ENCODE peak calls at places on chromosomes 12 and 14, in nine cellular contexts. One of them, this sample, is unnamed.

GRCh38 chr14:91980157-91980556 is 32.7 kb upstream of the FBLN5 start:
- DNase-seq in NCI-H2171: no peak
- DNase-seq in dermis microvascular lymphatic vessel endothelial cell: peak
- DNase-seq in cardiac fibroblast: peak
- DNase-seq in activated naive CD4-positive, alpha-beta T cell treated with Interleukin-2 at 50 U/mL for 16 hours: no peak
- DNase-seq in AML-193: peak
- DNase-seq in G401: no peak
- DNase-seq in stimulated activated CD4-positive, alpha-beta T cell treated with anti-CD3 and anti-CD28 coated beads, Interleukin-2, amount 100 ng/mL, for 24 hours: no peak
- DNase-seq in stimulated activated CD8-positive, alpha-beta memory T cell treated with anti-CD3 and anti-CD28 coated beads, Interleukin-15, amount 100 ng/mL, for 24 hours: no peak
- DNase-seq in this sample: no peak

GRCh38 chr12:52655720-52656124 is 3.7 kb upstream of the KRT2 start:
- DNase-seq in NCI-H2171: no peak
- DNase-seq in dermis microvascular lymphatic vessel endothelial cell: peak
- DNase-seq in cardiac fibroblast: no peak
- DNase-seq in activated naive CD4-positive, alpha-beta T cell treated with Interleukin-2 at 50 U/mL for 16 hours: no peak
- DNase-seq in AML-193: no peak
- DNase-seq in G401: no peak
- DNase-seq in stimulated activated CD4-positive, alpha-beta T cell treated with anti-CD3 and anti-CD28 coated beads, Interleukin-2, amount 100 ng/mL, for 24 hours: no peak
- DNase-seq in stimulated activated CD8-positive, alpha-beta memory T cell treated with anti-CD3 and anti-CD28 coated beads, Interleukin-15, amount 100 ng/mL, for 24 hours: no peak
- DNase-seq in this sample: no peak

GRCh38 chr12:31557707-31558106 is 33.2 kb downstream of the DENND5B start:
- DNase-seq in NCI-H2171: no peak
- DNase-seq in dermis microvascular lymphatic vessel endothelial cell: no peak
- DNase-seq in cardiac fibroblast: no peak
- DNase-seq in activated naive CD4-positive, alpha-beta T cell treated with Interleukin-2 at 50 U/mL for 16 hours: no peak
- DNase-seq in AML-193: no peak
- DNase-seq in G401: no peak
- DNase-seq in stimulated activated CD4-positive, alpha-beta T cell treated with anti-CD3 and anti-CD28 coated beads, Interleukin-2, amount 100 ng/mL, for 24 hours: no peak
- DNase-seq in stimulated activated CD8-positive, alpha-beta memory T cell treated with anti-CD3 and anti-CD28 coated beads, Interleukin-15, amount 100 ng/mL, for 24 hours: no peak
- DNase-seq in this sample: no peak

GRCh38 chr12:49930515-49931288 is 19.8 kb upstream of the AQP2 start:
- DNase-seq in NCI-H2171: no peak
- DNase-seq in dermis microvascular lymphatic vessel endothelial cell: peak
- DNase-seq in cardiac fibroblast: peak
- DNase-seq in activated naive CD4-positive, alpha-beta T cell treated with Interleukin-2 at 50 U/mL for 16 hours: no peak
- DNase-seq in AML-193: no peak
- DNase-seq in G401: no peak
- DNase-seq in stimulated activated CD4-positive, alpha-beta T cell treated with anti-CD3 and anti-CD28 coated beads, Interleukin-2, amount 100 ng/mL, for 24 hours: no peak
- DNase-seq in stimulated activated CD8-positive, alpha-beta memory T cell treated with anti-CD3 and anti-CD28 coated beads, Interleukin-15, amount 100 ng/mL, for 24 hours: no peak
- DNase-seq in this sample: no peak

GRCh38 chr14:66698503-66698902 is 190.6 kb downstream of the GPHN start:
- DNase-seq in NCI-H2171: no peak
- DNase-seq in dermis microvascular lymphatic vessel endothelial cell: no peak
- DNase-seq in cardiac fibroblast: no peak
- DNase-seq in activated naive CD4-positive, alpha-beta T cell treated with Interleukin-2 at 50 U/mL for 16 hours: no peak
- DNase-seq in AML-193: no peak
- DNase-seq in G401: no peak
- DNase-seq in stimulated activated CD4-positive, alpha-beta T cell treated with anti-CD3 and anti-CD28 coated beads, Interleukin-2, amount 100 ng/mL, for 24 hours: no peak
- DNase-seq in stimulated activated CD8-positive, alpha-beta memory T cell treated with anti-CD3 and anti-CD28 coated beads, Interleukin-15, amount 100 ng/mL, for 24 hours: no peak
- DNase-seq in this sample: no peak

GRCh38 chr14:68779761-68780323 is 13.0 kb downstream of the ZFP36L1 start:
- DNase-seq in NCI-H2171: no peak
- DNase-seq in dermis microvascular lymphatic vessel endothelial cell: peak
- DNase-seq in cardiac fibroblast: peak
- DNase-seq in activated naive CD4-positive, alpha-beta T cell treated with Interleukin-2 at 50 U/mL for 16 hours: peak
- DNase-seq in AML-193: no peak
- DNase-seq in G401: no peak
- DNase-seq in stimulated activated CD4-positive, alpha-beta T cell treated with anti-CD3 and anti-CD28 coated beads, Interleukin-2, amount 100 ng/mL, for 24 hours: peak
- DNase-seq in stimulated activated CD8-positive, alpha-beta memory T cell treated with anti-CD3 and anti-CD28 coated beads, Interleukin-15, amount 100 ng/mL, for 24 hours: no peak
- DNase-seq in this sample: no peak

GRCh38 chr12:8572507-8572906 is 31.8 kb upstream of the CLEC4E start:
- DNase-seq in NCI-H2171: no peak
- DNase-seq in dermis microvascular lymphatic vessel endothelial cell: no peak
- DNase-seq in cardiac fibroblast: peak
- DNase-seq in activated naive CD4-positive, alpha-beta T cell treated with Interleukin-2 at 50 U/mL for 16 hours: no peak
- DNase-seq in AML-193: peak
- DNase-seq in G401: no peak
- DNase-seq in stimulated activated CD4-positive, alpha-beta T cell treated with anti-CD3 and anti-CD28 coated beads, Interleukin-2, amount 100 ng/mL, for 24 hours: no peak
- DNase-seq in stimulated activated CD8-positive, alpha-beta memory T cell treated with anti-CD3 and anti-CD28 coated beads, Interleukin-15, amount 100 ng/mL, for 24 hours: no peak
- DNase-seq in this sample: no peak

GRCh38 chr14:104816678-104816945 is 15.7 kb downstream of the ZBTB42 start:
- DNase-seq in NCI-H2171: no peak
- DNase-seq in dermis microvascular lymphatic vessel endothelial cell: no peak
- DNase-seq in cardiac fibroblast: no peak
- DNase-seq in activated naive CD4-positive, alpha-beta T cell treated with Interleukin-2 at 50 U/mL for 16 hours: no peak
- DNase-seq in AML-193: no peak
- DNase-seq in G401: peak
- DNase-seq in stimulated activated CD4-positive, alpha-beta T cell treated with anti-CD3 and anti-CD28 coated beads, Interleukin-2, amount 100 ng/mL, for 24 hours: no peak
- DNase-seq in stimulated activated CD8-positive, alpha-beta memory T cell treated with anti-CD3 and anti-CD28 coated beads, Interleukin-15, amount 100 ng/mL, for 24 hours: no peak
- DNase-seq in this sample: no peak

GRCh38 chr14:104499784-104500496 is 79.6 kb upstream of the C14orf180 start:
- DNase-seq in NCI-H2171: no peak
- DNase-seq in dermis microvascular lymphatic vessel endothelial cell: no peak
- DNase-seq in cardiac fibroblast: no peak
- DNase-seq in activated naive CD4-positive, alpha-beta T cell treated with Interleukin-2 at 50 U/mL for 16 hours: no peak
- DNase-seq in AML-193: no peak
- DNase-seq in G401: no peak
- DNase-seq in stimulated activated CD4-positive, alpha-beta T cell treated with anti-CD3 and anti-CD28 coated beads, Interleukin-2, amount 100 ng/mL, for 24 hours: no peak
- DNase-seq in stimulated activated CD8-positive, alpha-beta memory T cell treated with anti-CD3 and anti-CD28 coated beads, Interleukin-15, amount 100 ng/mL, for 24 hours: no peak
- DNase-seq in this sample: no peak

GRCh38 chr12:93089805-93090569 is 160.9 kb upstream of the EEA1 start:
- DNase-seq in NCI-H2171: no peak
- DNase-seq in dermis microvascular lymphatic vessel endothelial cell: peak
- DNase-seq in cardiac fibroblast: peak
- DNase-seq in activated naive CD4-positive, alpha-beta T cell treated with Interleukin-2 at 50 U/mL for 16 hours: no peak
- DNase-seq in AML-193: peak
- DNase-seq in G401: no peak
- DNase-seq in stimulated activated CD4-positive, alpha-beta T cell treated with anti-CD3 and anti-CD28 coated beads, Interleukin-2, amount 100 ng/mL, for 24 hours: no peak
- DNase-seq in stimulated activated CD8-positive, alpha-beta memory T cell treated with anti-CD3 and anti-CD28 coated beads, Interleukin-15, amount 100 ng/mL, for 24 hours: no peak
- DNase-seq in this sample: no peak

GRCh38 chr14:92254786-92255185 is 68.2 kb upstream of the SLC24A4 start:
- DNase-seq in NCI-H2171: no peak
- DNase-seq in dermis microvascular lymphatic vessel endothelial cell: no peak
- DNase-seq in cardiac fibroblast: peak
- DNase-seq in activated naive CD4-positive, alpha-beta T cell treated with Interleukin-2 at 50 U/mL for 16 hours: no peak
- DNase-seq in AML-193: no peak
- DNase-seq in G401: peak
- DNase-seq in stimulated activated CD4-positive, alpha-beta T cell treated with anti-CD3 and anti-CD28 coated beads, Interleukin-2, amount 100 ng/mL, for 24 hours: peak
- DNase-seq in stimulated activated CD8-positive, alpha-beta memory T cell treated with anti-CD3 and anti-CD28 coated beads, Interleukin-15, amount 100 ng/mL, for 24 hours: no peak
- DNase-seq in this sample: peak

GRCh38 chr12:14326699-14327098 is 38.8 kb upstream of the ATF7IP start:
- DNase-seq in NCI-H2171: no peak
- DNase-seq in dermis microvascular lymphatic vessel endothelial cell: no peak
- DNase-seq in cardiac fibroblast: no peak
- DNase-seq in activated naive CD4-positive, alpha-beta T cell treated with Interleukin-2 at 50 U/mL for 16 hours: no peak
- DNase-seq in AML-193: no peak
- DNase-seq in G401: no peak
- DNase-seq in stimulated activated CD4-positive, alpha-beta T cell treated with anti-CD3 and anti-CD28 coated beads, Interleukin-2, amount 100 ng/mL, for 24 hours: no peak
- DNase-seq in stimulated activated CD8-positive, alpha-beta memory T cell treated with anti-CD3 and anti-CD28 coated beads, Interleukin-15, amount 100 ng/mL, for 24 hours: no peak
- DNase-seq in this sample: no peak

GRCh38 chr14:93462479-93462878 is 31.7 kb downstream of the UNC79 start:
- DNase-seq in NCI-H2171: no peak
- DNase-seq in dermis microvascular lymphatic vessel endothelial cell: no peak
- DNase-seq in cardiac fibroblast: no peak
- DNase-seq in activated naive CD4-positive, alpha-beta T cell treated with Interleukin-2 at 50 U/mL for 16 hours: no peak
- DNase-seq in AML-193: no peak
- DNase-seq in G401: no peak
- DNase-seq in stimulated activated CD4-positive, alpha-beta T cell treated with anti-CD3 and anti-CD28 coated beads, Interleukin-2, amount 100 ng/mL, for 24 hours: no peak
- DNase-seq in stimulated activated CD8-positive, alpha-beta memory T cell treated with anti-CD3 and anti-CD28 coated beads, Interleukin-15, amount 100 ng/mL, for 24 hours: no peak
- DNase-seq in this sample: no peak

GRCh38 chr12:10101042-10101579 is 2.3 kb upstream of the CLEC1A start:
- DNase-seq in NCI-H2171: no peak
- DNase-seq in dermis microvascular lymphatic vessel endothelial cell: peak
- DNase-seq in cardiac fibroblast: no peak
- DNase-seq in activated naive CD4-positive, alpha-beta T cell treated with Interleukin-2 at 50 U/mL for 16 hours: no peak
- DNase-seq in AML-193: no peak
- DNase-seq in G401: no peak
- DNase-seq in stimulated activated CD4-positive, alpha-beta T cell treated with anti-CD3 and anti-CD28 coated beads, Interleukin-2, amount 100 ng/mL, for 24 hours: no peak
- DNase-seq in stimulated activated CD8-positive, alpha-beta memory T cell treated with anti-CD3 and anti-CD28 coated beads, Interleukin-15, amount 100 ng/mL, for 24 hours: no peak
- DNase-seq in this sample: no peak

GRCh38 chr12:79531547-79531946 is 159.2 kb downstream of the PAWR start:
- DNase-seq in NCI-H2171: no peak
- DNase-seq in dermis microvascular lymphatic vessel endothelial cell: peak
- DNase-seq in cardiac fibroblast: no peak
- DNase-seq in activated naive CD4-positive, alpha-beta T cell treated with Interleukin-2 at 50 U/mL for 16 hours: no peak
- DNase-seq in AML-193: no peak
- DNase-seq in G401: no peak
- DNase-seq in stimulated activated CD4-positive, alpha-beta T cell treated with anti-CD3 and anti-CD28 coated beads, Interleukin-2, amount 100 ng/mL, for 24 hours: no peak
- DNase-seq in stimulated activated CD8-positive, alpha-beta memory T cell treated with anti-CD3 and anti-CD28 coated beads, Interleukin-15, amount 100 ng/mL, for 24 hours: no peak
- DNase-seq in this sample: no peak

GRCh38 chr12:9049520-9050133 is 60.3 kb downstream of the KLRG1 start:
- DNase-seq in NCI-H2171: peak
- DNase-seq in dermis microvascular lymphatic vessel endothelial cell: peak
- DNase-seq in cardiac fibroblast: peak
- DNase-seq in activated naive CD4-positive, alpha-beta T cell treated with Interleukin-2 at 50 U/mL for 16 hours: no peak
- DNase-seq in AML-193: peak
- DNase-seq in G401: peak
- DNase-seq in stimulated activated CD4-positive, alpha-beta T cell treated with anti-CD3 and anti-CD28 coated beads, Interleukin-2, amount 100 ng/mL, for 24 hours: no peak
- DNase-seq in stimulated activated CD8-positive, alpha-beta memory T cell treated with anti-CD3 and anti-CD28 coated beads, Interleukin-15, amount 100 ng/mL, for 24 hours: no peak
- DNase-seq in this sample: peak

GRCh38 chr14:25049127-25049558 is 804 bp downstream of the STXBP6 start:
- DNase-seq in NCI-H2171: no peak
- DNase-seq in dermis microvascular lymphatic vessel endothelial cell: no peak
- DNase-seq in cardiac fibroblast: peak
- DNase-seq in activated naive CD4-positive, alpha-beta T cell treated with Interleukin-2 at 50 U/mL for 16 hours: no peak
- DNase-seq in AML-193: no peak
- DNase-seq in G401: no peak
- DNase-seq in stimulated activated CD4-positive, alpha-beta T cell treated with anti-CD3 and anti-CD28 coated beads, Interleukin-2, amount 100 ng/mL, for 24 hours: no peak
- DNase-seq in stimulated activated CD8-positive, alpha-beta memory T cell treated with anti-CD3 and anti-CD28 coated beads, Interleukin-15, amount 100 ng/mL, for 24 hours: no peak
- DNase-seq in this sample: peak

GRCh38 chr14:40623641-40624040 is 983.0 kb upstream of the LRFN5 start:
- DNase-seq in NCI-H2171: no peak
- DNase-seq in dermis microvascular lymphatic vessel endothelial cell: no peak
- DNase-seq in cardiac fibroblast: no peak
- DNase-seq in activated naive CD4-positive, alpha-beta T cell treated with Interleukin-2 at 50 U/mL for 16 hours: no peak
- DNase-seq in AML-193: no peak
- DNase-seq in G401: no peak
- DNase-seq in stimulated activated CD4-positive, alpha-beta T cell treated with anti-CD3 and anti-CD28 coated beads, Interleukin-2, amount 100 ng/mL, for 24 hours: no peak
- DNase-seq in stimulated activated CD8-positive, alpha-beta memory T cell treated with anti-CD3 and anti-CD28 coated beads, Interleukin-15, amount 100 ng/mL, for 24 hours: no peak
- DNase-seq in this sample: no peak

GRCh38 chr14:56213288-56213687 is 95.1 kb downstream of the PELI2 start:
- DNase-seq in NCI-H2171: no peak
- DNase-seq in dermis microvascular lymphatic vessel endothelial cell: no peak
- DNase-seq in cardiac fibroblast: no peak
- DNase-seq in activated naive CD4-positive, alpha-beta T cell treated with Interleukin-2 at 50 U/mL for 16 hours: no peak
- DNase-seq in AML-193: no peak
- DNase-seq in G401: no peak
- DNase-seq in stimulated activated CD4-positive, alpha-beta T cell treated with anti-CD3 and anti-CD28 coated beads, Interleukin-2, amount 100 ng/mL, for 24 hours: no peak
- DNase-seq in stimulated activated CD8-positive, alpha-beta memory T cell treated with anti-CD3 and anti-CD28 coated beads, Interleukin-15, amount 100 ng/mL, for 24 hours: no peak
- DNase-seq in this sample: no peak

GRCh38 chr14:100386121-100386520 is 63.0 kb downstream of the SLC25A47 start:
- DNase-seq in NCI-H2171: no peak
- DNase-seq in dermis microvascular lymphatic vessel endothelial cell: peak
- DNase-seq in cardiac fibroblast: peak
- DNase-seq in activated naive CD4-positive, alpha-beta T cell treated with Interleukin-2 at 50 U/mL for 16 hours: no peak
- DNase-seq in AML-193: no peak
- DNase-seq in G401: no peak
- DNase-seq in stimulated activated CD4-positive, alpha-beta T cell treated with anti-CD3 and anti-CD28 coated beads, Interleukin-2, amount 100 ng/mL, for 24 hours: no peak
- DNase-seq in stimulated activated CD8-positive, alpha-beta memory T cell treated with anti-CD3 and anti-CD28 coated beads, Interleukin-15, amount 100 ng/mL, for 24 hours: no peak
- DNase-seq in this sample: no peak

GRCh38 chr14:64725879-64726584 is 21.8 kb downstream of the PLEKHG3 start:
- DNase-seq in NCI-H2171: no peak
- DNase-seq in dermis microvascular lymphatic vessel endothelial cell: no peak
- DNase-seq in cardiac fibroblast: no peak
- DNase-seq in activated naive CD4-positive, alpha-beta T cell treated with Interleukin-2 at 50 U/mL for 16 hours: no peak
- DNase-seq in AML-193: no peak
- DNase-seq in G401: no peak
- DNase-seq in stimulated activated CD4-positive, alpha-beta T cell treated with anti-CD3 and anti-CD28 coated beads, Interleukin-2, amount 100 ng/mL, for 24 hours: no peak
- DNase-seq in stimulated activated CD8-positive, alpha-beta memory T cell treated with anti-CD3 and anti-CD28 coated beads, Interleukin-15, amount 100 ng/mL, for 24 hours: no peak
- DNase-seq in this sample: no peak

GRCh38 chr12:44972746-44973421 is 78.0 kb downstream of the DBX2 start:
- DNase-seq in NCI-H2171: no peak
- DNase-seq in dermis microvascular lymphatic vessel endothelial cell: peak
- DNase-seq in cardiac fibroblast: peak
- DNase-seq in activated naive CD4-positive, alpha-beta T cell treated with Interleukin-2 at 50 U/mL for 16 hours: no peak
- DNase-seq in AML-193: no peak
- DNase-seq in G401: peak
- DNase-seq in stimulated activated CD4-positive, alpha-beta T cell treated with anti-CD3 and anti-CD28 coated beads, Interleukin-2, amount 100 ng/mL, for 24 hours: no peak
- DNase-seq in stimulated activated CD8-positive, alpha-beta memory T cell treated with anti-CD3 and anti-CD28 coated beads, Interleukin-15, amount 100 ng/mL, for 24 hours: no peak
- DNase-seq in this sample: peak

GRCh38 chr12:64883264-64884163 is 59.1 kb downstream of the TBC1D30 start:
- DNase-seq in NCI-H2171: peak
- DNase-seq in dermis microvascular lymphatic vessel endothelial cell: no peak
- DNase-seq in cardiac fibroblast: no peak
- DNase-seq in activated naive CD4-positive, alpha-beta T cell treated with Interleukin-2 at 50 U/mL for 16 hours: no peak
- DNase-seq in AML-193: no peak
- DNase-seq in G401: no peak
- DNase-seq in stimulated activated CD4-positive, alpha-beta T cell treated with anti-CD3 and anti-CD28 coated beads, Interleukin-2, amount 100 ng/mL, for 24 hours: peak
- DNase-seq in stimulated activated CD8-positive, alpha-beta memory T cell treated with anti-CD3 and anti-CD28 coated beads, Interleukin-15, amount 100 ng/mL, for 24 hours: no peak
- DNase-seq in this sample: no peak

GRCh38 chr12:90940872-90941499 is 14.0 kb downstream of the CCER1 start:
- DNase-seq in NCI-H2171: peak
- DNase-seq in dermis microvascular lymphatic vessel endothelial cell: peak
- DNase-seq in cardiac fibroblast: peak
- DNase-seq in activated naive CD4-positive, alpha-beta T cell treated with Interleukin-2 at 50 U/mL for 16 hours: no peak
- DNase-seq in AML-193: peak
- DNase-seq in G401: peak
- DNase-seq in stimulated activated CD4-positive, alpha-beta T cell treated with anti-CD3 and anti-CD28 coated beads, Interleukin-2, amount 100 ng/mL, for 24 hours: no peak
- DNase-seq in stimulated activated CD8-positive, alpha-beta memory T cell treated with anti-CD3 and anti-CD28 coated beads, Interleukin-15, amount 100 ng/mL, for 24 hours: no peak
- DNase-seq in this sample: no peak

GRCh38 chr12:52496054-52496453 is 3.0 kb upstream of the KRT6A start:
- DNase-seq in NCI-H2171: no peak
- DNase-seq in dermis microvascular lymphatic vessel endothelial cell: no peak
- DNase-seq in cardiac fibroblast: no peak
- DNase-seq in activated naive CD4-positive, alpha-beta T cell treated with Interleukin-2 at 50 U/mL for 16 hours: no peak
- DNase-seq in AML-193: no peak
- DNase-seq in G401: no peak
- DNase-seq in stimulated activated CD4-positive, alpha-beta T cell treated with anti-CD3 and anti-CD28 coated beads, Interleukin-2, amount 100 ng/mL, for 24 hours: no peak
- DNase-seq in stimulated activated CD8-positive, alpha-beta memory T cell treated with anti-CD3 and anti-CD28 coated beads, Interleukin-15, amount 100 ng/mL, for 24 hours: no peak
- DNase-seq in this sample: no peak

GRCh38 chr14:96681826-96682225 is 115.4 kb upstream of the VRK1 start:
- DNase-seq in NCI-H2171: no peak
- DNase-seq in dermis microvascular lymphatic vessel endothelial cell: no peak
- DNase-seq in cardiac fibroblast: no peak
- DNase-seq in activated naive CD4-positive, alpha-beta T cell treated with Interleukin-2 at 50 U/mL for 16 hours: no peak
- DNase-seq in AML-193: no peak
- DNase-seq in G401: no peak
- DNase-seq in stimulated activated CD4-positive, alpha-beta T cell treated with anti-CD3 and anti-CD28 coated beads, Interleukin-2, amount 100 ng/mL, for 24 hours: no peak
- DNase-seq in stimulated activated CD8-positive, alpha-beta memory T cell treated with anti-CD3 and anti-CD28 coated beads, Interleukin-15, amount 100 ng/mL, for 24 hours: no peak
- DNase-seq in this sample: no peak

GRCh38 chr12:123571343-123571813 is 13.0 kb upstream of the TMED2 start:
- DNase-seq in NCI-H2171: peak
- DNase-seq in dermis microvascular lymphatic vessel endothelial cell: peak
- DNase-seq in cardiac fibroblast: peak
- DNase-seq in activated naive CD4-positive, alpha-beta T cell treated with Interleukin-2 at 50 U/mL for 16 hours: no peak
- DNase-seq in AML-193: no peak
- DNase-seq in G401: peak
- DNase-seq in stimulated activated CD4-positive, alpha-beta T cell treated with anti-CD3 and anti-CD28 coated beads, Interleukin-2, amount 100 ng/mL, for 24 hours: no peak
- DNase-seq in stimulated activated CD8-positive, alpha-beta memory T cell treated with anti-CD3 and anti-CD28 coated beads, Interleukin-15, amount 100 ng/mL, for 24 hours: no peak
- DNase-seq in this sample: no peak

GRCh38 chr12:93734784-93735183 is 57.6 kb downstream of the CRADD start:
- DNase-seq in NCI-H2171: no peak
- DNase-seq in dermis microvascular lymphatic vessel endothelial cell: peak
- DNase-seq in cardiac fibroblast: peak
- DNase-seq in activated naive CD4-positive, alpha-beta T cell treated with Interleukin-2 at 50 U/mL for 16 hours: no peak
- DNase-seq in AML-193: no peak
- DNase-seq in G401: no peak
- DNase-seq in stimulated activated CD4-positive, alpha-beta T cell treated with anti-CD3 and anti-CD28 coated beads, Interleukin-2, amount 100 ng/mL, for 24 hours: no peak
- DNase-seq in stimulated activated CD8-positive, alpha-beta memory T cell treated with anti-CD3 and anti-CD28 coated beads, Interleukin-15, amount 100 ng/mL, for 24 hours: no peak
- DNase-seq in this sample: no peak

GRCh38 chr12:68364893-68365725 is 32.9 kb upstream of the MDM1 start:
- DNase-seq in NCI-H2171: no peak
- DNase-seq in dermis microvascular lymphatic vessel endothelial cell: peak
- DNase-seq in cardiac fibroblast: peak
- DNase-seq in activated naive CD4-positive, alpha-beta T cell treated with Interleukin-2 at 50 U/mL for 16 hours: peak
- DNase-seq in AML-193: peak
- DNase-seq in G401: peak
- DNase-seq in stimulated activated CD4-positive, alpha-beta T cell treated with anti-CD3 and anti-CD28 coated beads, Interleukin-2, amount 100 ng/mL, for 24 hours: peak
- DNase-seq in stimulated activated CD8-positive, alpha-beta memory T cell treated with anti-CD3 and anti-CD28 coated beads, Interleukin-15, amount 100 ng/mL, for 24 hours: peak
- DNase-seq in this sample: peak

GRCh38 chr12:131471271-131471905 is 239.5 kb upstream of the SFSWAP start:
- DNase-seq in NCI-H2171: no peak
- DNase-seq in dermis microvascular lymphatic vessel endothelial cell: no peak
- DNase-seq in cardiac fibroblast: no peak
- DNase-seq in activated naive CD4-positive, alpha-beta T cell treated with Interleukin-2 at 50 U/mL for 16 hours: no peak
- DNase-seq in AML-193: no peak
- DNase-seq in G401: no peak
- DNase-seq in stimulated activated CD4-positive, alpha-beta T cell treated with anti-CD3 and anti-CD28 coated beads, Interleukin-2, amount 100 ng/mL, for 24 hours: no peak
- DNase-seq in stimulated activated CD8-positive, alpha-beta memory T cell treated with anti-CD3 and anti-CD28 coated beads, Interleukin-15, amount 100 ng/mL, for 24 hours: no peak
- DNase-seq in this sample: peak

GRCh38 chr14:64117671-64118402 is 176.3 kb downstream of the ESR2 start:
- DNase-seq in NCI-H2171: no peak
- DNase-seq in dermis microvascular lymphatic vessel endothelial cell: peak
- DNase-seq in cardiac fibroblast: peak
- DNase-seq in activated naive CD4-positive, alpha-beta T cell treated with Interleukin-2 at 50 U/mL for 16 hours: no peak
- DNase-seq in AML-193: no peak
- DNase-seq in G401: no peak
- DNase-seq in stimulated activated CD4-positive, alpha-beta T cell treated with anti-CD3 and anti-CD28 coated beads, Interleukin-2, amount 100 ng/mL, for 24 hours: no peak
- DNase-seq in stimulated activated CD8-positive, alpha-beta memory T cell treated with anti-CD3 and anti-CD28 coated beads, Interleukin-15, amount 100 ng/mL, for 24 hours: no peak
- DNase-seq in this sample: no peak